ENCODE peak calls at places on chromosomes 11 and 22, in seven cellular contexts. S is H9, M is mesenchymal stem cell, K is H1, X is neuronal stem cell, H is IMR-90, C is trophoblast cell. B is an unnamed sample.

GRCh38 chr22:29306175-29306829 is at the start of gene GAS2L1:
- DNase-seq in S (peak; percentile 84), M (peak; percentile 87), K (peak; percentile 87), X (peak; percentile 61), H (peak; percentile 73), C (peak; percentile 77), B (peak; percentile 92)

GRCh38 chr11:19526119-19526518 is 186.5 kb upstream of the NAV2 start:
- DNase-seq in S (no peak), M (peak; percentile 7), K (no peak), X (no peak), H (no peak), C (peak; percentile 62), B (no peak)

GRCh38 chr11:6505577-6506240 is 8.6 kb downstream of the DNHD1 start:
- DNase-seq in S (no peak), M (peak; percentile 72), K (no peak), X (no peak), H (peak; percentile 75), C (peak; percentile 70), B (peak; percentile 79)

GRCh38 chr11:95375451-95375850 is 144.4 kb upstream of the SESN3 start:
- DNase-seq in S (no peak), M (no peak), K (no peak), X (no peak), H (no peak), C (no peak), B (no peak)

GRCh38 chr22:18093661-18094060 is 15.9 kb downstream of the PEX26 start:
- DNase-seq in S (no peak), M (no peak), K (no peak), X (no peak), H (no peak), C (peak; percentile 20), B (no peak)

GRCh38 chr11:4826425-4826824 is 5.3 kb downstream of the OR51F2 start:
- DNase-seq in S (no peak), M (no peak), K (no peak), X (no peak), H (peak; percentile 44), C (peak; percentile 2), B (peak; percentile 23)

GRCh38 chr11:129750343-129751292 is 65.0 kb upstream of the TMEM45B start:
- DNase-seq in S (peak; percentile 81), M (peak; percentile 57), K (peak; percentile 93), X (peak; percentile 81), H (peak; percentile 67), C (peak; percentile 89), B (peak; percentile 76)

GRCh38 chr11:106415510-106415909 is 338.0 kb downstream of the AASDHPPT start:
- DNase-seq in S (no peak), M (no peak), K (no peak), X (no peak), H (no peak), C (no peak), B (no peak)

GRCh38 chr11:95150977-95151684 is 61.5 kb downstream of the ENDOD1 start:
- DNase-seq in S (peak; percentile 96), M (peak; percentile 92), K (peak; percentile 91), X (peak; percentile 84), H (peak; percentile 78), C (peak; percentile 94), B (peak; percentile 96)

GRCh38 chr22:46070722-46071450 is 79.4 kb upstream of the PPARA start:
- DNase-seq in S (peak; percentile 61), M (peak; percentile 53), K (peak; percentile 71), X (no peak), H (peak; percentile 54), C (peak; percentile 27), B (peak; percentile 13)

GRCh38 chr11:1006762-1007161 is 29.8 kb downstream of the MUC6 start:
- DNase-seq in S (no peak), M (no peak), K (no peak), X (no peak), H (no peak), C (no peak), B (no peak)

GRCh38 chr11:102012946-102013345 is 34.3 kb upstream of the CFAP300 start:
- DNase-seq in S (no peak), M (peak; percentile 47), K (no peak), X (no peak), H (no peak), C (peak; percentile 73), B (peak; percentile 62)

GRCh38 chr11:121071456-121072236 is 29.4 kb upstream of the TECTA start:
- DNase-seq in S (peak; percentile 39), M (peak; percentile 13), K (no peak), X (peak; percentile 26), H (no peak), C (peak; percentile 71), B (peak; percentile 41)

GRCh38 chr11:8283510-8284272 is 20.0 kb upstream of the LMO1 start:
- DNase-seq in S (peak; percentile 64), M (peak; percentile 18), K (peak; percentile 74), X (no peak), H (no peak), C (no peak), B (peak; percentile 63)

GRCh38 chr11:71548120-71548519 is at the start of gene KRTAP5-9:
- DNase-seq in S (no peak), M (no peak), K (no peak), X (no peak), H (no peak), C (no peak), B (no peak)

GRCh38 chr22:21080435-21081137 is 34.8 kb downstream of the LRRC74B start:
- DNase-seq in S (no peak), M (no peak), K (no peak), X (no peak), H (no peak), C (peak; percentile 57), B (no peak)

GRCh38 chr11:111694851-111695250 is 71.3 kb downstream of the PPP2R1B start:
- DNase-seq in S (no peak), M (peak; percentile 90), K (no peak), X (no peak), H (peak; percentile 99), C (no peak), B (no peak)

GRCh38 chr11:120707098-120707497 is 195.6 kb downstream of the GRIK4 start:
- DNase-seq in S (no peak), M (no peak), K (no peak), X (no peak), H (peak; percentile 28), C (no peak), B (no peak)

GRCh38 chr11:77411238-77411637 is 62.7 kb downstream of the PAK1 start:
- DNase-seq in S (no peak), M (peak; percentile 42), K (no peak), X (no peak), H (peak; percentile 30), C (no peak), B (peak; percentile 47)

GRCh38 chr11:90189011-90189410 is 33.8 kb downstream of the CHORDC1 start:
- DNase-seq in S (no peak), M (no peak), K (no peak), X (no peak), H (no peak), C (peak; percentile 69), B (no peak)

DNA sequence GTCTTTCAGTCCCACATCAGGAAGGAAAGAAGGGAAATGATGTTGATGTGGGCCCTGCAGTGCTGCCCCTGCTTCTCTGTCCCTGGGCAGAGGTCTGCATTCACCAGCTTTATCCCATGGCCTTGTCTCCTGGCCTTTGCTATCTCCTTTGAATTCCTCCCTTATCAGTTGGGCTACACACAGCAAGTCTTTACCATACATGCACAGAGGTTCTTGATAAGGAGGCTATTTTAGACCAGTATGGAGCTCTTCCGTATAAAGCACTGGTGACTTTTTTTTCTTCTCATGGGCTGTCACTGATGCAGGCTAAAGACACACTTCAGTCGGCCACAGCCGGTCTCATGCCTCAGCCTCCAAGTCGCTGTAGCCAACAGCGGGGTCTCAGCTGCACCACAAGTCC is 20.2 kb downstream of the MYO18B start:
- DNase-seq in S (no peak), M (no peak), K (no peak), X (no peak), H (no peak), C (peak; percentile 16), B (peak; percentile 61)
- H4K8ac ChIP-seq in S (no peak overlapping the region), M (no peak overlapping the region), K (peak overlapping the region; percentile 57), X (no peak overlapping the region), H (no peak overlapping the region), C (no peak overlapping the region), B (no peak overlapping the region)

DNA sequence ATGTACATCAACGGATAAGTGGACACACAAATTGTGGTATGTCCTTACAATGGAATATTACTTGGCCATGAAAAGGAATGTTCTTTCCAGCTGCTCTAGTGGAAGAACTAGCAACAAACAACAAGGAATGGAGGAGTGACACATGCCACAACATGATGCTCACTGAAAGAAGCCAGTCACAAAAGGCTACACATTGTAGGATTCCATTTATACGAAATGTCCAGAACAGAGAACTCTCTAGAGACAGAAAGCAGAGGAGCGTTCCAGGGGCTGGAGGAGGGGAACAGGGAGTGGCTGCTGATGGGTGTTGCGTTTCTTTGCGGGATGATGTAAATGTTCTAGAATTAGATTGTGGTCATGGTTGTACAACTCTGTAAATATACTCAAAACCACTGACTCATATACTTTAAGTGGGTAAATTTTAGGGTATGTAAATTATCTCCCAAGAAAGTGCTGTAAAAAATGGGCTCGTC is 32.4 kb upstream of the PDGFB start:
- DNase-seq in S (no peak), M (peak; percentile 96), K (no peak), X (no peak), H (peak; percentile 92), C (peak; percentile 84), B (no peak)
- H4K8ac ChIP-seq in S (no peak overlapping the region), M (no peak overlapping the region), K (no peak overlapping the region), X (no peak overlapping the region), H (peak overlapping the region; percentile 79), C (no peak overlapping the region), B (no peak overlapping the region)

GRCh38 chr22:37994982-37995381 is 10.6 kb upstream of the SOX10 start:
- DNase-seq in S (no peak), M (no peak), K (no peak), X (no peak), H (no peak), C (no peak), B (no peak)
- H4K8ac ChIP-seq in S (no peak overlapping the region), M (no peak overlapping the region), K (no peak overlapping the region), X (no peak overlapping the region), H (no peak overlapping the region), C (no peak overlapping the region), B (no peak overlapping the region)

GRCh38 chr11:123082977-123083376 is 21.0 kb upstream of the HSPA8 start:
- DNase-seq in S (no peak), M (peak; percentile 49), K (no peak), X (no peak), H (no peak), C (no peak), B (no peak)
- H4K8ac ChIP-seq in S (no peak overlapping the region), M (no peak overlapping the region), K (no peak overlapping the region), X (no peak overlapping the region), H (no peak overlapping the region), C (no peak overlapping the region), B (no peak overlapping the region)

DNA sequence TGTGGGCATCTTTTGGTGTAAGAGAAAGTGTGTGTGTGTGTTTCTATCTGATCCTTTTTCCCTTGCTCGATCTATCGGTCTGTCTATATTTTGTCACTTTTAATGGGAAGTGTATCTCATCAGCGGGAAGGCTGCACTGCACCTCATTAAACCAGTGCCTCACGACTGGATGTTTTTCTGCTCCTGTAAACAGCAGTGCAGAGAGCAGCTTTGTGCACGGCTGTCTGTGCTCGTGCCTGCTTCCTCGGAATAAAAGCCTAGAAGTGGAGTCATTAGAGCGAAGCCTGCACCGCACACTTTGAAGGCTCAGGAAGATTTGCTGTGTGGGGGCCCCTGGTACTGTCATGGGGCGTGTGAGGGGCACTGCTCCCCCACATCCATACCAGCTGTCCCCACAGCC is 27.0 kb upstream of the PARVG start:
- DNase-seq in S (no peak), M (no peak), K (no peak), X (no peak), H (no peak), C (no peak), B (no peak)
- H4K8ac ChIP-seq in S (no peak overlapping the region), M (no peak overlapping the region), K (no peak overlapping the region), X (no peak overlapping the region), H (no peak overlapping the region), C (no peak overlapping the region), B (no peak overlapping the region)

B was measured in mesendoderm.